ENCODE peak calls at places on chromosomes 11 and 22, in seven cellular contexts. One of them, this sample, is unnamed.

GRCh38 chr11:65315204-65315865 is 669 bp downstream of the CDC42EP2 start:
- DNase-seq in pancreas: peak; percentile 84
- DNase-seq in activated CD4-positive, alpha-beta T cell treated with anti-CD3 and anti-CD28 coated beads, Interleukin-2, amount 50 U/mL, for 48 hours: peak; percentile 86
- DNase-seq in NCI-H524: peak; percentile 71
- DNase-seq in mesenteric fat pad: peak; percentile 96
- DNase-seq in activated effector memory CD4-positive, alpha-beta T cell treated with anti-CD3 and anti-CD28 coated beads, Interleukin-2, amount 50 U/mL, for 16 hours: peak; percentile 93
- DNase-seq in naive thymus-derived CD8-positive, alpha-beta T cell: peak; percentile 60
- DNase-seq in this sample: no peak

GRCh38 chr22:29510542-29510941 is 30.5 kb downstream of the NEFH start:
- DNase-seq in pancreas: no peak
- DNase-seq in activated CD4-positive, alpha-beta T cell treated with anti-CD3 and anti-CD28 coated beads, Interleukin-2, amount 50 U/mL, for 48 hours: no peak
- DNase-seq in NCI-H524: no peak
- DNase-seq in mesenteric fat pad: no peak
- DNase-seq in activated effector memory CD4-positive, alpha-beta T cell treated with anti-CD3 and anti-CD28 coated beads, Interleukin-2, amount 50 U/mL, for 16 hours: no peak
- DNase-seq in naive thymus-derived CD8-positive, alpha-beta T cell: no peak
- DNase-seq in this sample: no peak

GRCh38 chr11:5129457-5129877 is 8.7 kb downstream of the OR52A5 start:
- DNase-seq in pancreas: no peak
- DNase-seq in activated CD4-positive, alpha-beta T cell treated with anti-CD3 and anti-CD28 coated beads, Interleukin-2, amount 50 U/mL, for 48 hours: no peak
- DNase-seq in NCI-H524: no peak
- DNase-seq in mesenteric fat pad: no peak
- DNase-seq in activated effector memory CD4-positive, alpha-beta T cell treated with anti-CD3 and anti-CD28 coated beads, Interleukin-2, amount 50 U/mL, for 16 hours: no peak
- DNase-seq in naive thymus-derived CD8-positive, alpha-beta T cell: no peak
- DNase-seq in this sample: no peak

GRCh38 chr11:92204731-92205130 is 19.9 kb upstream of the FAT3 start:
- DNase-seq in pancreas: no peak
- DNase-seq in activated CD4-positive, alpha-beta T cell treated with anti-CD3 and anti-CD28 coated beads, Interleukin-2, amount 50 U/mL, for 48 hours: no peak
- DNase-seq in NCI-H524: no peak
- DNase-seq in mesenteric fat pad: no peak
- DNase-seq in activated effector memory CD4-positive, alpha-beta T cell treated with anti-CD3 and anti-CD28 coated beads, Interleukin-2, amount 50 U/mL, for 16 hours: no peak
- DNase-seq in naive thymus-derived CD8-positive, alpha-beta T cell: no peak
- DNase-seq in this sample: no peak

GRCh38 chr11:60170566-60170965 is 12.3 kb downstream of the MS4A6A start:
- DNase-seq in pancreas: no peak
- DNase-seq in activated CD4-positive, alpha-beta T cell treated with anti-CD3 and anti-CD28 coated beads, Interleukin-2, amount 50 U/mL, for 48 hours: no peak
- DNase-seq in NCI-H524: no peak
- DNase-seq in mesenteric fat pad: no peak
- DNase-seq in activated effector memory CD4-positive, alpha-beta T cell treated with anti-CD3 and anti-CD28 coated beads, Interleukin-2, amount 50 U/mL, for 16 hours: no peak
- DNase-seq in naive thymus-derived CD8-positive, alpha-beta T cell: no peak
- DNase-seq in this sample: no peak

GRCh38 chr22:18085188-18085587 is 7.4 kb downstream of the PEX26 start:
- DNase-seq in pancreas: no peak
- DNase-seq in activated CD4-positive, alpha-beta T cell treated with anti-CD3 and anti-CD28 coated beads, Interleukin-2, amount 50 U/mL, for 48 hours: no peak
- DNase-seq in NCI-H524: no peak
- DNase-seq in mesenteric fat pad: peak; percentile 64
- DNase-seq in activated effector memory CD4-positive, alpha-beta T cell treated with anti-CD3 and anti-CD28 coated beads, Interleukin-2, amount 50 U/mL, for 16 hours: peak; percentile 10
- DNase-seq in naive thymus-derived CD8-positive, alpha-beta T cell: no peak
- DNase-seq in this sample: no peak

GRCh38 chr11:12274056-12274455 is 103.3 kb upstream of the PARVA start:
- DNase-seq in pancreas: peak; percentile 58
- DNase-seq in activated CD4-positive, alpha-beta T cell treated with anti-CD3 and anti-CD28 coated beads, Interleukin-2, amount 50 U/mL, for 48 hours: no peak
- DNase-seq in NCI-H524: no peak
- DNase-seq in mesenteric fat pad: peak; percentile 35
- DNase-seq in activated effector memory CD4-positive, alpha-beta T cell treated with anti-CD3 and anti-CD28 coated beads, Interleukin-2, amount 50 U/mL, for 16 hours: peak; percentile 13
- DNase-seq in naive thymus-derived CD8-positive, alpha-beta T cell: no peak
- DNase-seq in this sample: no peak

GRCh38 chr11:33068611-33069340 is 29.4 kb downstream of the TCP11L1 start:
- DNase-seq in pancreas: no peak
- DNase-seq in activated CD4-positive, alpha-beta T cell treated with anti-CD3 and anti-CD28 coated beads, Interleukin-2, amount 50 U/mL, for 48 hours: no peak
- DNase-seq in NCI-H524: no peak
- DNase-seq in mesenteric fat pad: no peak
- DNase-seq in activated effector memory CD4-positive, alpha-beta T cell treated with anti-CD3 and anti-CD28 coated beads, Interleukin-2, amount 50 U/mL, for 16 hours: no peak
- DNase-seq in naive thymus-derived CD8-positive, alpha-beta T cell: no peak
- DNase-seq in this sample: no peak

This sample was measured in AG04449.